ENCODE peak calls at places on chromosomes 3 and 15, in four cellular contexts. One of them, this sample, is unnamed. For H3K4me1 and H3K27me3, the result is how much of the 10 kb centered on the place peaks cover.

GRCh38 chr3:9681011-9681722 is 22.5 kb upstream of the CPNE9 start:
- DNase-seq in stomach: no peak
- DNase-seq in effector memory CD4-positive, alpha-beta T cell: no peak
- DNase-seq in tibial artery: no peak
- DNase-seq in this sample: no peak

GRCh38 chr3:122366379-122366749 is 16.7 kb downstream of the MIX23 start:
- DNase-seq in stomach: no peak
- DNase-seq in effector memory CD4-positive, alpha-beta T cell: no peak
- DNase-seq in tibial artery: no peak
- DNase-seq in this sample: no peak

GRCh38 chr3:156535162-156535627 is 19.7 kb downstream of the SSR3 start:
- DNase-seq in stomach: peak
- DNase-seq in effector memory CD4-positive, alpha-beta T cell: no peak
- DNase-seq in tibial artery: peak
- DNase-seq in this sample: no peak

GRCh38 chr3:66472313-66473134 is 28.3 kb downstream of the LRIG1 start:
- DNase-seq in stomach: no peak
- DNase-seq in effector memory CD4-positive, alpha-beta T cell: peak
- DNase-seq in tibial artery: no peak
- DNase-seq in this sample: no peak

GRCh38 chr15:31887246-31887645 is 143.1 kb upstream of the CHRNA7 start:
- DNase-seq in stomach: no peak
- DNase-seq in effector memory CD4-positive, alpha-beta T cell: no peak
- DNase-seq in tibial artery: no peak
- DNase-seq in this sample: no peak

GRCh38 chr15:71802770-71803169 is 7.6 kb upstream of the NR2E3 start:
- DNase-seq in stomach: no peak
- DNase-seq in effector memory CD4-positive, alpha-beta T cell: no peak
- DNase-seq in tibial artery: no peak
- DNase-seq in this sample: no peak

GRCh38 chr15:40439461-40440299 is 1.1 kb upstream of the BAHD1 start:
- DNase-seq in stomach: peak
- DNase-seq in effector memory CD4-positive, alpha-beta T cell: no peak
- DNase-seq in tibial artery: peak
- DNase-seq in this sample: peak

GRCh38 chr3:65671004-65671403 is 367.7 kb downstream of the MAGI1 start:
- DNase-seq in stomach: no peak
- DNase-seq in effector memory CD4-positive, alpha-beta T cell: no peak
- DNase-seq in tibial artery: no peak
- DNase-seq in this sample: no peak

GRCh38 chr3:57918123-57918837 is 89.9 kb upstream of the FLNB start:
- DNase-seq in stomach: no peak
- DNase-seq in effector memory CD4-positive, alpha-beta T cell: no peak
- DNase-seq in tibial artery: no peak
- DNase-seq in this sample: no peak

GRCh38 chr3:12981631-12982265 is 91.5 kb downstream of the IQSEC1 start:
- DNase-seq in stomach: no peak
- DNase-seq in effector memory CD4-positive, alpha-beta T cell: no peak
- DNase-seq in tibial artery: no peak
- DNase-seq in this sample: no peak

GRCh38 chr3:17811633-17812032 is 69.2 kb upstream of the TBC1D5 start:
- DNase-seq in stomach: no peak
- DNase-seq in effector memory CD4-positive, alpha-beta T cell: no peak
- DNase-seq in tibial artery: no peak
- DNase-seq in this sample: no peak

GRCh38 chr15:85750319-85750806 is 44.4 kb downstream of the KLHL25 start:
- DNase-seq in stomach: peak
- DNase-seq in effector memory CD4-positive, alpha-beta T cell: no peak
- DNase-seq in tibial artery: peak
- DNase-seq in this sample: no peak
- H3K4me3 ChIP-seq in stomach: peak
- H3K4me3 ChIP-seq in effector memory CD4-positive, alpha-beta T cell: no peak
- H3K4me3 ChIP-seq in tibial artery: peak
- H3K4me3 ChIP-seq in this sample: no peak

GRCh38 chr3:172154768-172155649 is 115.6 kb downstream of the FNDC3B start:
- DNase-seq in stomach: no peak
- DNase-seq in effector memory CD4-positive, alpha-beta T cell: no peak
- DNase-seq in tibial artery: no peak
- DNase-seq in this sample: no peak

GRCh38 chr3:172153335-172153861 is 114.0 kb downstream of the FNDC3B start:
- DNase-seq in stomach: peak
- DNase-seq in effector memory CD4-positive, alpha-beta T cell: peak
- DNase-seq in tibial artery: peak
- DNase-seq in this sample: peak

GRCh38 chr3:172157566-172158258 is 118.3 kb downstream of the FNDC3B start:
- DNase-seq in stomach: no peak
- DNase-seq in effector memory CD4-positive, alpha-beta T cell: no peak
- DNase-seq in tibial artery: no peak
- DNase-seq in this sample: no peak

GRCh38 chr3:172156309-172156998 is 117.1 kb downstream of the FNDC3B start:
- DNase-seq in stomach: peak
- DNase-seq in effector memory CD4-positive, alpha-beta T cell: no peak
- DNase-seq in tibial artery: no peak
- DNase-seq in this sample: no peak

GRCh38 chr3:172155880-172156279 is 116.5 kb downstream of the FNDC3B start:
- DNase-seq in stomach: no peak
- DNase-seq in effector memory CD4-positive, alpha-beta T cell: no peak
- DNase-seq in tibial artery: no peak
- DNase-seq in this sample: no peak
- H3K4me1 ChIP-seq in stomach: half or more
- H3K4me1 ChIP-seq in effector memory CD4-positive, alpha-beta T cell: under half
- H3K4me1 ChIP-seq in tibial artery: half or more
- H3K4me1 ChIP-seq in this sample: under half

DNA sequence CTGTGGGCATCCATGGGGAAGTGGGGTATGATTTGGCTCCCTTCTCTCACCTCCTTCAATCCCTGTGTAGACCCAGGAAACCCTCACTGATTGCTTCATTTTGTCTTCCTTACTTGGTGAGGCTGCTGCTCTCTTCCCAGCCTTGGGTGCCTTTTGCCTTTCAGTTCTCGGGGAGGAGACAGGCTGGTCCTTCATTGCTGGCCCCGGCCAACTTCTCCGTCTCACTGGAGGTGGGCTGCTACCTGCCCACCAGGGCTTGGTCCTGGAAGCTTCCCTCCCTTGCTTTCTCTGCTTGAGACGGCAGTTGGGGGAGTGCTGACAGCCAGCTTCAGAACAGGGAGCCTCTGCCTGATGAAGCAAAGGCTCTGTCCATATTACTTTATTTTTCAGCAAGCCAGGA is 4.7 kb downstream of the FOXL2 start:
- DNase-seq in stomach: no peak
- DNase-seq in effector memory CD4-positive, alpha-beta T cell: no peak
- DNase-seq in tibial artery: peak
- DNase-seq in this sample: no peak
- H3K27me3 ChIP-seq in stomach: half or more
- H3K27me3 ChIP-seq in effector memory CD4-positive, alpha-beta T cell: half or more
- H3K27me3 ChIP-seq in tibial artery: under half
- H3K27me3 ChIP-seq in this sample: half or more

DNA sequence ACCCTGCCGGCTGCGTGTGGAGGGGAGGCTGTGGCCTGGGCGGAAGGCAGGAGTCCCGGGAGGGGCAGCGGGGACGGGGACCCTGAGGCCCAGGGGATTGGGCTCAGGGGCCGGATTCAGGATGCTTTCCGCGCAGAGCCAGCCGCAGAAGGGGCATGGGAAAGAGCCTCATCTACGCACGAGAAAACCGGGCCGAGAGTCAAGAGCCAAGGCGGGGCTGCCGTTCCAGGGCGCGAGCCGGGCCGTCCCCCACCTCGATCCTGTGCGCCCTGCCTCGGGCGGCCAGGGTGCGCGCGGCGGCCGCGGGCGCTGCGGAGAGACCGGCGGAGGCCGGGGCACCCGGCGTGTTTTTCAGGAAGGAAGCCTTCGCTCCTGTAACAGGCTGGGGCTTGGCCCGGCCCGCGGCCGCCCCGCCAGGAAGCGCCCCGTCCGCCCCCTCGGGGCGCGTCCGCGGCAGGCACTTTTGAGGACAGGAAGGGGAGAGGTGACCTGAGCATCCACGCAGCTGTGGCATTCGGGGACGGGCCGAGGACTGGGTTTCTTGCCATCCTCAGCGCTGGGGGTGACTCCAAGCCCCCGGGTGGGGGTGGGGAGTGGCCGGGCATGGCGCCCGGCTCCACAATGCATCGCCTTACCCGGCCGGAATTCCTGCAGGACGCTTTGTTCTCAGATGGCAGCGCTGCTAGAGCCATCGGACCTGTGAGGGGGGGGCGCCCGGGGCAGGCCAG is 62.3 kb upstream of the GATA2 start:
- DNase-seq in stomach: no peak
- DNase-seq in effector memory CD4-positive, alpha-beta T cell: no peak
- DNase-seq in tibial artery: peak
- DNase-seq in this sample: no peak
- H3K4me3 ChIP-seq in stomach: no peak
- H3K4me3 ChIP-seq in effector memory CD4-positive, alpha-beta T cell: no peak
- H3K4me3 ChIP-seq in tibial artery: no peak
- H3K4me3 ChIP-seq in this sample: no peak

GRCh38 chr15:42491540-42492225 is 742 bp upstream of the ZNF106 start:
- DNase-seq in stomach: no peak
- DNase-seq in effector memory CD4-positive, alpha-beta T cell: no peak
- DNase-seq in tibial artery: no peak
- DNase-seq in this sample: no peak
- H3K4me1 ChIP-seq in stomach: under half
- H3K4me1 ChIP-seq in effector memory CD4-positive, alpha-beta T cell: under half
- H3K4me1 ChIP-seq in tibial artery: half or more
- H3K4me1 ChIP-seq in this sample: half or more

DNA sequence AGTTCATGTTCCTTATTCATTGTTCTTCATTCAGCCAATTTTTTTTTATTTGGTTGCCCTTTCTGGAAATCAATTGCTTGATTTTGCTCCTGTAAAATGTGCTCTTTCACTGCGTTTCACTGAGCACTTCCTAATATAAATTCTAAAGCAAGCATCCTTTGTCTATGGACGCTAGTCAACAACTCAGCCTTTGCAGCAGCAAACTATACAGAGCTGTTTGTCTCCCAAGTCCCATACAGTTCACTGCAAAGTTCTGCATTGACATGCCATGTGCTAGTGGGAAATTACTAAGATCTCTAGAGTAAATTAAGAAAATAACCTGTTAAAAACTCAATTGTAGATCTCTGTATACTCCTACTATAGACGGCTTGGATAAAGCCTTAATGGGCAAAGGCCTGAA is 130.1 kb upstream of the BHLHE40 start:
- DNase-seq in stomach: no peak
- DNase-seq in effector memory CD4-positive, alpha-beta T cell: no peak
- DNase-seq in tibial artery: no peak
- DNase-seq in this sample: no peak
- H3K27me3 ChIP-seq in stomach: under half
- H3K27me3 ChIP-seq in effector memory CD4-positive, alpha-beta T cell: under half
- H3K27me3 ChIP-seq in tibial artery: under half
- H3K27me3 ChIP-seq in this sample: under half

GRCh38 chr15:34791701-34792100 is 3.6 kb downstream of the ACTC1 start:
- DNase-seq in stomach: no peak
- DNase-seq in effector memory CD4-positive, alpha-beta T cell: no peak
- DNase-seq in tibial artery: no peak
- DNase-seq in this sample: no peak
- H3K4me3 ChIP-seq in stomach: no peak
- H3K4me3 ChIP-seq in effector memory CD4-positive, alpha-beta T cell: no peak
- H3K4me3 ChIP-seq in tibial artery: no peak
- H3K4me3 ChIP-seq in this sample: no peak

GRCh38 chr3:14145236-14145635 is 20.4 kb downstream of the TMEM43 start:
- DNase-seq in stomach: no peak
- DNase-seq in effector memory CD4-positive, alpha-beta T cell: no peak
- DNase-seq in tibial artery: no peak
- DNase-seq in this sample: no peak

GRCh38 chr3:14147063-14147435 is 22.2 kb downstream of the TMEM43 start:
- DNase-seq in stomach: no peak
- DNase-seq in effector memory CD4-positive, alpha-beta T cell: no peak
- DNase-seq in tibial artery: no peak
- DNase-seq in this sample: no peak

GRCh38 chr3:14146381-14147062 is 21.7 kb downstream of the TMEM43 start:
- DNase-seq in stomach: no peak
- DNase-seq in effector memory CD4-positive, alpha-beta T cell: no peak
- DNase-seq in tibial artery: no peak
- DNase-seq in this sample: no peak

GRCh38 chr3:14144423-14145075 is 19.7 kb downstream of the TMEM43 start:
- DNase-seq in stomach: peak
- DNase-seq in effector memory CD4-positive, alpha-beta T cell: peak
- DNase-seq in tibial artery: peak
- DNase-seq in this sample: peak

DNA sequence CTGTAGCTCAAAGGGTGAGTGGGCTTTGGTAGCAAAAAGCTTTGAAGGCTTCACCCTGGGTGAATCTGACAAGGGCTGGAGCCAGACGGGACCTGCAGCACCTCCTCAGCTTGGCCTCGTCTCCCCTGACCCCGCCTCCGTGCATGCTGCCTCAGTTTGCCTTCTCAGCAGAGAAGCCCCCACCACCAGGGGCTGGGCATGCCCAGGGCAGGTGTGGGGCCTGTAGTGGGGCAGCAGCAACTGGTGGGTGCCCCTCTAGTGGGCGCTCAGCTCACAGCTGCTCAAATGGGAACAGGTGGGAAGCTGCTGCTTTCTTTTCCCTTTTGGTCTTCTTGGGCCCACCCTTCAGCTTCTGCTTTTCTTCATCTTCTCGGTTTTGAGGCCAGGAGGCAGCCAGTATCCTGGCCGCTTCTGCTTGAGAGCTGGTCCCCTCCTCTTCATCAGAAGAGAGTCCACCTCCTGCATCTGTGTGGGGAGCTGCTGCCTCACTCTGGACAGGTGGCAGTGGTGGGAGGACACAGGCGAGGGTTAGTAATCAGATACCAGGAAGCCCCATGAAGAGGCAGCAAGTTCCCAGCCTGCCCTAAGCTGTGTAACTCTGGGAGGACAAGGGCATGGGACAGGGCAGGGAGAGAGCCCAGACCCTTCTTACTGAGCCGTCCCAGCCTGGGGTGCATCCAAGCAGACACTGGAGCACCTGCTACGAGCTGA is 21.0 kb downstream of the TMEM43 start:
- DNase-seq in stomach: no peak
- DNase-seq in effector memory CD4-positive, alpha-beta T cell: no peak
- DNase-seq in tibial artery: no peak
- DNase-seq in this sample: no peak
- H3K4me1 ChIP-seq in stomach: under half
- H3K4me1 ChIP-seq in effector memory CD4-positive, alpha-beta T cell: under half
- H3K4me1 ChIP-seq in tibial artery: half or more
- H3K4me1 ChIP-seq in this sample: half or more

DNA sequence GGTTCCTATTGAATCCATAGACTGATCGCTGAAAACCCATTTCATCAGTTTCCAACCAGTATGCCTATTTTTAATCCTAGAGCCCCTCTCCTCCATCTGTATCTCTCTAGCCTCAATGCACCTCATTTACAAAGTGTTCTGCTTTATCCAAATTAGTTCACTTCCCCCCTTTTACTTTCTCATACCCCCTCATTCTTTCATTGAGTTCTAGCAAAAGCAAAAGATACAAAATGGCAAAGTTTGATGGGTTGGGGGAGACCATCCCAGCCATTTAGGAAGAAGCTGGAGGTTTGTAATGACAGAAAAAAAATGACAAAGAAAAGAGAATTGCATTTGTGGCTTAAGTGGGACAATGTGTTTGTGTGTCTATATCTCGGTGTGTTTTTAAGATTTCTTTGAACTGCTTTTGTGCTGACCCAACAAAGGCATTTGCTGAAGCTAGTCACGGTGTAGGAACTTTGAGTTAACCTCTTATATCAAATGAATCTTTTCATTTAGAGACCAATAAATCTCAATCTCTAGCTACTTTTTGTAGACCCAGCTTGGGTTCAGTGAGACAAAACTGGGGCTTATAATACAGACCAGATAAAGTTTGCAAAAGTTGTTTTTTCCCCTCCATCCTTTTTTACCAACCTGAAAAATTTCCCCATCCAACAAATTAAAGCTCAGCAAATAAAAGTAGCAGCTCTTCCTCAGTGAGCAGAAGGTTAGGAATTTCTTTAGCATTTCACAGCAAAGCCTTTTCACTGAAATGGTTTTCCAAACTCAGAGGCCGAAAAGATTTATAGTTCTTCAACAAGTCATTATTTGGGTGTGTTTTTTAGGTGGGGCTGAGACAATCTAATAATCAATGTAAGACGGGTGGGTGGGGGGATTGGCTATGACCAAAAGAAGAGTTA is 18.8 kb downstream of the NR2F2 start:
- DNase-seq in stomach: no peak
- DNase-seq in effector memory CD4-positive, alpha-beta T cell: no peak
- DNase-seq in tibial artery: no peak
- DNase-seq in this sample: no peak
- H3K27me3 ChIP-seq in stomach: under half
- H3K27me3 ChIP-seq in effector memory CD4-positive, alpha-beta T cell: half or more
- H3K27me3 ChIP-seq in tibial artery: under half
- H3K27me3 ChIP-seq in this sample: half or more

This sample was measured in CD4-positive, alpha-beta memory T cell.